ENCODE peak calls at places on chromosome 19, in six cellular contexts. W is CD4-positive, alpha-beta T cell; U is cardiac muscle cell; Q is lung; G is B cell; S is neural crest cell. J is an unnamed sample.

GRCh38 chr19:56837492-56837891 is 3.0 kb downstream of the PEG3 start:
- DNase-seq in W (no peak), U (peak), Q (peak), G (no peak), S (no peak), J (no peak)

GRCh38 chr19:48308695-48309586 is 16.4 kb upstream of the EMP3 start:
- DNase-seq in W (no peak), U (peak), Q (no peak), G (no peak), S (no peak), J (no peak)

GRCh38 chr19:5837768-5838364 is 1.6 kb downstream of the FUT6 start:
- DNase-seq in W (no peak), U (no peak), Q (no peak), G (no peak), S (no peak), J (no peak)

GRCh38 chr19:50838239-50838638 is 4.9 kb upstream of the KLK15 start:
- DNase-seq in W (no peak), U (peak), Q (no peak), G (no peak), S (no peak), J (peak)

GRCh38 chr19:5038631-5039271 is 69.8 kb downstream of the KDM4B start:
- DNase-seq in W (no peak), U (peak), Q (no peak), G (no peak), S (no peak), J (peak)

GRCh38 chr19:14674764-14675163 is at the start of gene ADGRE3:
- DNase-seq in W (no peak), U (peak), Q (no peak), G (peak), S (no peak), J (no peak)

GRCh38 chr19:32874605-32875004 is 5.0 kb upstream of the SLC7A9 start:
- DNase-seq in W (no peak), U (no peak), Q (no peak), G (no peak), S (no peak), J (peak)

GRCh38 chr19:17246681-17247425 is 1.1 kb upstream of the NR2F6 start:
- DNase-seq in W (no peak), U (peak), Q (no peak), G (no peak), S (no peak), J (no peak)

GRCh38 chr19:55581145-55581827 is 638 bp upstream of the ZNF579 start:
- DNase-seq in W (no peak), U (no peak), Q (no peak), G (no peak), S (no peak), J (no peak)

GRCh38 chr19:58571575-58571947 is 1.6 kb downstream of the MZF1 start:
- DNase-seq in W (no peak), U (no peak), Q (no peak), G (no peak), S (no peak), J (no peak)

DNA sequence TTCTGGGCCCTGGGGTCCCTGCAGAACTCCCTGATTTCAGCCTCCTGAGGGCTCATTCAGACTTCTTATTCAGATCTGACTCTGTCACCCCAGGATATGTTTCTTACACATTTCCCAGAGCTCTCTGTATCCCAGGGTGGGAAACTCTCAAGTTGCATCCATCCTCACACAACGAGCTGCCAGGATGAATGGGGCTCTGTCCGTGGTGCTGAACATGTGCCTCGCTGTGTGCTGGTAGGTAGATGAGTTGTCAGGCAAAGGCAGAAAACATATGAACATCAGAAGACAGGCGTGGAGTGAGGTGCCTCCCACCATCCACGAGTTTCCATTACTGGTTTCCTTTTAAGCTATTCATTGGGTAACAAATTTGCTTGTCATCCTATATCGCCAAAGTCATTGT is 11.4 kb upstream of the IGFL1 start:
- DNase-seq in W (no peak), U (peak), Q (no peak), G (no peak), S (peak), J (peak)
- TF ChIP-seq CTCF in W (no peak), U (no peak), Q (no peak), G (no peak), S (no peak), J (no peak)

GRCh38 chr19:12767666-12768065 is 7.7 kb downstream of the HOOK2 start:
- DNase-seq in W (no peak), U (no peak), Q (no peak), G (no peak), S (no peak), J (no peak)

GRCh38 chr19:12766051-12766521 is 9.3 kb downstream of the HOOK2 start:
- DNase-seq in W (no peak), U (no peak), Q (peak), G (peak), S (peak), J (peak)

GRCh38 chr19:12767150-12767549 is 8.2 kb downstream of the HOOK2 start:
- DNase-seq in W (no peak), U (no peak), Q (no peak), G (no peak), S (no peak), J (no peak)

GRCh38 chr19:12763100-12763499 is 11.5 kb downstream of the BEST2 start:
- DNase-seq in W (no peak), U (no peak), Q (no peak), G (no peak), S (no peak), J (no peak)

GRCh38 chr19:12764698-12765097 is 10.7 kb downstream of the HOOK2 start:
- DNase-seq in W (no peak), U (no peak), Q (no peak), G (no peak), S (no peak), J (no peak)
- TF ChIP-seq CTCF in W (no peak), U (no peak), Q (no peak), G (no peak), S (no peak), J (no peak)

GRCh38 chr19:42024622-42025111 is 30.6 kb upstream of the ATP1A3 start:
- DNase-seq in W (no peak), U (peak), Q (peak), G (no peak), S (no peak), J (no peak)

GRCh38 chr19:42021185-42021584 is 27.2 kb upstream of the ATP1A3 start:
- DNase-seq in W (no peak), U (no peak), Q (no peak), G (no peak), S (no peak), J (no peak)

GRCh38 chr19:42022616-42023015 is 28.6 kb upstream of the ATP1A3 start:
- DNase-seq in W (no peak), U (no peak), Q (no peak), G (no peak), S (no peak), J (no peak)

GRCh38 chr19:42023943-42024260 is 29.9 kb upstream of the ATP1A3 start:
- DNase-seq in W (no peak), U (no peak), Q (no peak), G (no peak), S (no peak), J (no peak)

DNA sequence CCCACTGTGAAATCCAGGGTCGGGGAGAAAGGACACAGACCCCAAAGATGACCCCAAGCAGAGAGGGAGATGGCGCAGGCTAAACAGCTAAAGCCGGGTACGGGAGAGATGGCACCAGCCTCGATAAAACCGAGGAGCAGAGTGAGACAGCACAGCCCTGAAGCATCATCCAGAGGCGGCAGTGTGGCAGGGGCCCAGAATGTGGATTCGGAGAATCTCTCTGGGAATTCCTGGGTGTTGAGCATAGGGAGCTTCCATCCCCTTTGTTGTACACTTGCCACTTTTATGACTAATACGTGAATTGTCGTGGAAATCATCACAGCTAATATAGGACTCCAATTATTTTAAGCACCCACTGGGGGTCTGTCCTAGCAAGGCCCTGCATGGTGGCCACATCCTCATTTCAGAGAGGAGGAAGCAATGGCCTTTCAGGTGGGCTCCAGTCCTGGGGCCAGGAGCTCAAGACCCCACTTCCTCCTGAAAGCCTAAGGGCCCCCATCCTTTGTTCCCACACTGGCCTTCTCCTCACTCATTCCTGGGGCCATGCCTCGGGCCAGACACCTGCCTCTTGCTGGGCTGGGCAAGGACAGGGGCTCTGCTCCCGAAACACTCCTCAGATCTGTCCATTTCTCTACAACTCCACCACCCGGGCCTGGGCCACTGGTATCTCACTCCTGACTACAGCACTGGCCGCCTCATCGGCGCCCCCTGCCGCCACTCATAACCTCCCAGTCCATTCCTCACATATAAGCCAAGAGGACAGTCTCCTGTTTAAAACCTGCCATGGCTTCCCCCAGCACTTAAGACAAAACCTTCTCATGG is 29.3 kb upstream of the ATP1A3 start:
- DNase-seq in W (no peak), U (peak), Q (no peak), G (no peak), S (peak), J (peak)
- TF ChIP-seq CTCF in W (no peak), U (peak), Q (no peak), G (peak), S (peak), J (peak)

DNA sequence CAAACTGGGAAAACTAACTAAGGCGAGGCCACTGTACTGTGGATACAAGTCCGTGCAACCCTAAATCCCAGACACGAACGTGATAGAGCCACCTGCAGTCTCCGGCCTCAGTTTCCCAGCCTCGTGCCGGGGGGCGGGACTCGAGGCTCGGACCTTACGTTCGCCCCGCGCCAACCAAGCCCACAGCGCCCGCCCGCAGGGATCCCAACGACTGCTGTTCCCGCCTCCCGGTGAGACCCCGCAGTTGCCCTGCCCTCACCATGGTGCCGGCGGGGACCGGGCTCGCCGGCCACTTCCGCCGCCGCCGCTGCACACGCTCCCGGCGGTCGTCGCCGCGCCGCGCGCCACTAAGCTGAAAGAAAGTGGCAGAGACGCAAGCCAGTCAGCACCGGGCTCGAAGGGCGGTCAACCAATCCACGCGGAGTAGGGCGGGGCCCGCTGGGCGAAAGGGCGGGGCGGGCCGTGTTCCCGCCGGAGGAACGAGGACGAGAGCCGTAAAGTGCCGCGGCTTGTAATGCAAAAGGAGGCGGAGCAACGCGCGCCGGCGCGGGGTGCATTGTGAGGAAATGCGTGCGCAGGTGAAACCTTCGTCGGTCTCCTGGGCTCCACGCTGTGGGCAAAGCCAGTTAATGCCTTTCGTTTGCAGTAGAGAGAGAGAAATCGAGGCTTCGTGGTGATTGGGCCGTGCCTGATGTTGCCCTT is at the start of gene LSM4:
- DNase-seq in W (peak), U (peak), Q (peak), G (peak), S (peak), J (peak)
- TF ChIP-seq CTCF in W (peak), U (no peak), Q (peak), G (peak), S (peak), J (peak)

GRCh38 chr19:11234486-11235075 is 4.8 kb upstream of the ANGPTL8 start:
- DNase-seq in W (no peak), U (no peak), Q (no peak), G (no peak), S (no peak), J (no peak)
- TF ChIP-seq CTCF in W (no peak), U (no peak), Q (no peak), G (no peak), S (no peak), J (no peak)

GRCh38 chr19:40422428-40423226 is 3.2 kb downstream of the SERTAD1 start:
- DNase-seq in W (no peak), U (no peak), Q (no peak), G (no peak), S (no peak), J (no peak)

GRCh38 chr19:40420451-40420765 is 5.4 kb downstream of the SERTAD1 start:
- DNase-seq in W (no peak), U (no peak), Q (no peak), G (no peak), S (no peak), J (no peak)

GRCh38 chr19:40421468-40421778 is 4.4 kb downstream of the SERTAD1 start:
- DNase-seq in W (no peak), U (no peak), Q (no peak), G (no peak), S (no peak), J (no peak)

GRCh38 chr19:40419780-40420179 is 6.0 kb downstream of the SERTAD1 start:
- DNase-seq in W (no peak), U (no peak), Q (no peak), G (no peak), S (no peak), J (no peak)

GRCh38 chr19:40420766-40421467 is 4.9 kb downstream of the SERTAD1 start:
- DNase-seq in W (peak), U (peak), Q (peak), G (peak), S (peak), J (peak)
- TF ChIP-seq CTCF in W (peak), U (peak), Q (peak), G (peak), S (peak), J (peak)

DNA sequence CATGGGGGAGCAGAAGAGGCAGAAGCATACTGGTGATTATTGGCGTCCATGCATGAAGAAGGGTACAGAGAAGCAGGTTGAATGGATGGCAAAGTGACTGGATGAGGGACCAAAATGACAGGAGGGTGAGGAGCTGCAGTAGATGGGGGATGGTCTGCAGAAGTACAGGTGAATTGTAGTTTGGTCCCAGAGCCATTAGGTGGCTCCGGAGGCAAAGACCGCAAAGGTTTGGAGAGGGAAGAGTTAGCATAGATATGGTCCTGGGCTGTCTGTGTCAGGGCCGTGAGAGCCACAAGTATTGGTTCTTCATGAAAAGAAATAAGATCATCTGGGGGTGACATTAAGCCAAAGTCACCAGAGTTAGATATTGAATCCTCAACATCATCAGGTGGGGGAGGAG is 59.0 kb upstream of the ZNF726 start:
- DNase-seq in W (no peak), U (no peak), Q (no peak), G (no peak), S (no peak), J (no peak)
- TF ChIP-seq CTCF in W (no peak), U (no peak), Q (no peak), G (no peak), S (no peak), J (no peak)